ENCODE peak calls at places on chromosome 12, in six cellular contexts. L is GM12878, U is SK-N-SH, G is HCT116, D is GM23338, J is K562. K is an unnamed sample.

GRCh38 chr12:23771230-23771949 is 178.1 kb downstream of the SOX5 start:
- DNase-seq in U (no peak), D (no peak), J (no peak), G (no peak), L (no peak), K (no peak)

GRCh38 chr12:30795660-30796507 is 41.1 kb upstream of the CAPRIN2 start:
- DNase-seq in G (peak), J (peak), L (no peak), U (peak), D (peak), K (no peak)

GRCh38 chr12:31118831-31119530 is 45.3 kb downstream of the DDX11 start:
- DNase-seq in D (peak), J (peak), U (peak), G (peak), L (no peak), K (no peak)

GRCh38 chr12:8226355-8226754 is 1.1 kb downstream of the FAM90A1 start:
- DNase-seq in U (no peak), D (no peak), J (no peak), G (no peak), L (no peak), K (no peak)

GRCh38 chr12:100840748-100841147 is 46.2 kb downstream of the ANO4 start:
- DNase-seq in L (no peak), U (no peak), J (no peak), D (no peak), G (no peak), K (no peak)

GRCh38 chr12:58496411-58496810 is 423.9 kb downstream of the LRIG3 start:
- DNase-seq in G (no peak), J (no peak), U (no peak), L (no peak), D (no peak), K (no peak)

GRCh38 chr12:9646794-9647622 is 22.5 kb upstream of the CLEC2D start:
- DNase-seq in G (no peak), L (no peak), U (no peak), J (peak), D (peak), K (no peak)

GRCh38 chr12:80187660-80188090 is 88.3 kb downstream of the OTOGL start:
- DNase-seq in J (no peak), D (no peak), G (no peak), L (peak), U (no peak), K (no peak)

GRCh38 chr12:75754141-75754540 is 242.7 kb upstream of the KRR1 start:
- DNase-seq in G (no peak), D (no peak), U (no peak), J (no peak), L (no peak), K (no peak)

GRCh38 chr12:120539303-120539702 is 5.1 kb downstream of the RNF10 start:
- DNase-seq in D (no peak), U (peak), G (no peak), L (no peak), J (no peak), K (no peak)

GRCh38 chr12:12715459-12716150 is 1.6 kb upstream of the CDKN1B start:
- DNase-seq in L (no peak), U (no peak), J (no peak), D (no peak), G (no peak), K (peak)

GRCh38 chr12:23699031-23699430 is 250.4 kb downstream of the SOX5 start:
- DNase-seq in U (no peak), D (no peak), L (no peak), J (no peak), G (no peak), K (no peak)

GRCh38 chr12:10086387-10086786 is 12.4 kb downstream of the CLEC1A start:
- DNase-seq in G (no peak), J (no peak), L (no peak), U (no peak), D (no peak), K (no peak)

GRCh38 chr12:80714055-80714454 is 2.7 kb upstream of the MYF5 start:
- DNase-seq in J (no peak), L (no peak), D (peak), U (no peak), G (no peak), K (no peak)

GRCh38 chr12:26869908-26870459 is 37.0 kb upstream of the ITPR2 start:
- DNase-seq in U (no peak), G (no peak), L (no peak), J (no peak), D (peak), K (no peak)

GRCh38 chr12:81128930-81129554 is 51.2 kb downstream of the ACSS3 start:
- DNase-seq in U (peak), G (peak), J (peak), L (peak), D (peak), K (peak)

GRCh38 chr12:30939234-30939633 is 12.7 kb downstream of the TSPAN11 start:
- DNase-seq in D (no peak), U (no peak), L (peak), J (no peak), G (no peak), K (no peak)

GRCh38 chr12:70853326-70853725 is 67.2 kb downstream of the PTPRR start:
- DNase-seq in U (no peak), G (no peak), D (no peak), L (no peak), J (no peak), K (no peak)

GRCh38 chr12:12582895-12583303 is 20.2 kb upstream of the DUSP16 start:
- DNase-seq in L (peak), D (no peak), U (no peak), G (no peak), J (no peak), K (peak)

GRCh38 chr12:15227004-15227679 is 5.9 kb upstream of the RERG start:
- DNase-seq in L (no peak), G (peak), U (peak), D (peak), J (peak), K (no peak)

GRCh38 chr12:77325505-77325904 is 260.1 kb upstream of the E2F7 start:
- DNase-seq in G (no peak), D (peak), J (no peak), L (no peak), U (peak), K (no peak)

GRCh38 chr12:19198272-19198671 is 68.7 kb downstream of the PLEKHA5 start:
- DNase-seq in G (no peak), U (no peak), J (no peak), L (no peak), D (no peak), K (no peak)

GRCh38 chr12:50087159-50087558 is 2.0 kb downstream of the SMARCD1 start:
- DNase-seq in L (no peak), J (no peak), G (no peak), D (no peak), U (no peak), K (no peak)

GRCh38 chr12:70733385-70733784 is 96.2 kb upstream of the PTPRB start:
- DNase-seq in G (peak), U (peak), L (peak), D (peak), J (peak), K (peak)

GRCh38 chr12:15268927-15269552 is 47.8 kb upstream of the RERG start:
- DNase-seq in L (no peak), J (peak), D (peak), U (peak), G (peak), K (peak)

GRCh38 chr12:2383276-2384028 is 330.7 kb downstream of the CACNA1C start:
- DNase-seq in J (no peak), G (no peak), L (no peak), D (no peak), U (no peak), K (no peak)

GRCh38 chr12:46110928-46111699 is 120.7 kb upstream of the SCAF11 start:
- DNase-seq in J (no peak), G (no peak), L (no peak), U (no peak), D (no peak), K (no peak)

GRCh38 chr12:1130164-1130563 is 139.1 kb downstream of the ERC1 start:
- DNase-seq in L (no peak), U (no peak), J (no peak), D (no peak), G (peak), K (no peak)

GRCh38 chr12:22541496-22541895 is 2.8 kb downstream of the C2CD5 start:
- DNase-seq in J (no peak), L (no peak), D (no peak), G (no peak), U (no peak), K (no peak)

DNA sequence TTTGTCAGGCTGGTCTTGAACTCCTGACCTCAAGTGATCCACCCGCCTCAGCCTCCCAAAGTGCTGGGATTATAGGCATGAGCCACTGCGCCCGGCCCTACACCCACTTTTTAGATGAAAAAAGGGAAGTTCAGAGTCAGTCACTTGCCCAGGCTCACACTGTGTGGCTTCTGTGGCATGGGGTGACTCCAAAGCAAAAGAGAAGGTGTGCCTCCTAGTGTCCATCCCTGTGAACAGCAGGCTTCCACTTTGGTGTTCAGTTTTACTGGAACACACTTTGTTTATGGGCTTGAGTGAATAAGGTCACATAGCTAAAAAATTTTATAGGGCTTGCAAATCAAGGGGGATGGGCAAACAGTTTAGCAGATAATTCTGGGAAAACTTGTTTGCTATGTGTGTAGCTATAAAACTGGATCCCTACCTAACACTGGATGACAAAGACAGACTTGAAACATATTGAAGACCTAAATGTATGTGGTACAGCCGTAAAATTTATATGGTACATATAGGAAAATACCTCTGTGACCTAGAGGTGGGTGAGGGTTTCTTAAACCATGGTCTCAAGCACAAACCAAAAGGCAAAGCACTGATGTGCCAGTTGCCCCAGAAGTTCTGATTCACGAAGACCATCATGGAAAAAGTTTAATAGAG is 54.9 kb downstream of the EID3 start:
- DNase-seq in D (peak), U (peak), L (peak), G (peak), J (peak), K (peak)
- TF ChIP-seq REST in D (no peak), U (no peak), L (no peak), G (no peak), J (no peak), K (no peak)

DNA sequence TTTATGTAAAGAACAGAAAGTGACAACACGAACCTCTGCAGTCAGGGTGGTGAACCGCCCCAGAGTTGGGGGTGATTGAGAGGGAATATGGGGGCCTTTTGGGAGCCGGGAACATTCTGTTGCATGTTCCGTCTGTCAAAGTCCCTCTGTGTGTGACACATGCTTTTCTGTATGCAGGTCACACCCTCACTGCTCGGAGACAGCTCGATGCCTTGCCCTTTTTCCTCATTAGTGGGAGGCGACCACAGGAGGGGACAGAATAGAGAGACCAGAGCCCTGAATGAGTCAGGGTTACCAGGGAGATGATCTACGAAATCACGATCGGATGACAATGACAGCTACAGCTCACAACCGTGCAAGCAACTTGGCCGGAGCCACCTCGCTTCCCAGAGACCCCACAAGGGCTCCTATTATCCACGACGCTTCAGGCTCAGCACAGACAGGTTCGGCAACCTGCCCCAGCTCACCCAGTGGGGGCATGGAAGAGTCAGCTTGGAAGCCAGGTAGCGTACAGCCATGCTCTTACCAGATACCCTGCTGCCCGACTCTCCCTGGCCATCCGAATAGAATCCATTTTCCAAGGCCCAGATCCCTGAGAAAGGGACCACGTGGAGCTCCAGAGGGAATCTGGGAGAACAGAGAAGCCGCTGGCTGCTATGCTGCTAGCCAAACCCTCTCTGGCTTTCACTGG is 38.8 kb downstream of the TESC start:
- DNase-seq in D (peak), L (no peak), G (no peak), J (peak), U (no peak), K (no peak)
- H3K27ac ChIP-seq in D (no peak), L (no peak), G (no peak), J (no peak), U (no peak), K (peak)

GRCh38 chr12:93976024-93976423 is 172.4 kb upstream of the PLXNC1 start:
- DNase-seq in L (no peak), J (no peak), D (no peak), G (no peak), U (no peak), K (no peak)

GRCh38 chr12:93982847-93983315 is 165.5 kb upstream of the PLXNC1 start:
- DNase-seq in L (no peak), J (no peak), D (no peak), G (no peak), U (no peak), K (no peak)

GRCh38 chr12:93978553-93978952 is 169.8 kb upstream of the PLXNC1 start:
- DNase-seq in U (no peak), J (no peak), G (no peak), D (no peak), L (no peak), K (no peak)

GRCh38 chr12:93984005-93984404 is 164.4 kb upstream of the PLXNC1 start:
- DNase-seq in J (no peak), U (no peak), G (no peak), D (no peak), L (no peak), K (no peak)

GRCh38 chr12:93979189-93979588 is 169.2 kb upstream of the PLXNC1 start:
- DNase-seq in J (no peak), D (peak), L (peak), G (peak), U (no peak), K (no peak)
- TF ChIP-seq POLR2AphosphoS5 in J (no peak), D (no peak), L (no peak), G (no peak), U (no peak), K (no peak)

GRCh38 chr12:117120787-117121186 is 21.6 kb upstream of the TESC start:
- DNase-seq in G (no peak), J (no peak), U (no peak), L (no peak), D (no peak), K (no peak)
- TF ChIP-seq REST in G (no peak), J (no peak), U (no peak), L (no peak), D (no peak), K (no peak)

DNA sequence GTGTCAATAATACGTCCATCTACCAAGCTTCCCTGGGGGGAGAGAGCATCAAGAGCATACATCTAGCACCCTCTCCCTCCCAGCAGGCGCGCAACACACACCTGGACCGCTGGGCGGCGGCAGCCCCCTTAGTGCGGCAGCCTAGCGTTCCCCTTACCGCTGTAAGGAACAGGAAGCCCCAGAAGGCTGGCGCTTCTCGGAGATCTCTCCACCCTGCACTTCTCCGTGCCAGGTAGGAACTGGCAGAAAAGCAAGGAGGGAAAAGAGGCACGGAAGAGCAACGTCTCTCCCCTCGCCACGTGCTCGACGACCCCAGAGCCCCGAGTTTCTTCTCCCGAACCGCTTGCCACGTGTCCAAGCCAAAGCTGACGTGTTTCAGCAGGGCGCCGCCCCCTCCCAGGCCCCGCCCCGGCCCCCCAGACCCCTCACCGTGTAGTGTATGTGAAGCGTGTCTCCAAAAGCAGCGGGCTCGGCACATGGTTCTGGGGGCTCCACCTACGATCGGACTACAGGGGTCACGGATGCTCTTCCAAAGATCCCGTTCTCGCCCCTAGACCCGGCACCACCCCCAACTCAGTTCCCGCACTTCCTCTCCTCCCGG is 575 bp downstream of the FKBP11 start:
- DNase-seq in J (no peak), D (peak), G (no peak), L (peak), U (peak), K (no peak)
- H3K27ac ChIP-seq in J (no peak), D (peak), G (no peak), L (peak), U (no peak), K (no peak)

DNA sequence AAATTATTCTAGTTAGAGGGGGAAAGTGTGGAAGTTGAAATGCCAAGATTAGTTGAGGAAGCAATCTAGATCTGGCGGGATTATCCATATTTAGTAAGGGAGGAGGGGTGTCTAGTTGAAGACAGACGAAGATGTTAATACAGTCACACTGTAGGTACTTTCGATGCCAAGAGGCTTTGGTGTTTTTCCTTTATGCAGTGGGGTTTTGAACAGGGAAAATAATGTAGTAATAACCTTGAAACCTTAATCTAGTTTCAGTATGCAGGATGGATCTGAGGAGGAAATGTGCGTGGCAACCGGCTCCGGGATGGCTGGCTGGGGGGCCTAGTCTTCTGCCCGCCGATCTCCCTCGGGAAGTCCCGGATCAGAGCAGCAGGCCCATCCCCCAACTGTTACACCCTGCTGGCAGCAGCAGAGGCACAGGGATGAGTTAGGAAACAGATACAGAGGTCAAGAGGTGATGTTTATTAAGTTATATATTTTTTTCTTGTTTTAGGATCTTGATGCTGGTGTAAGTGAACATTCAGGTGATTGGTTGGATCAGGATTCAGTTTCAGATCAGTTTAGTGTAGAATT is 27.4 kb downstream of the MDM2 start:
- DNase-seq in G (no peak), U (no peak), L (no peak), D (no peak), J (no peak), K (no peak)
- TF ChIP-seq POLR2AphosphoS5 in G (no peak), U (no peak), L (peak), D (no peak), J (no peak), K (no peak)

DNA sequence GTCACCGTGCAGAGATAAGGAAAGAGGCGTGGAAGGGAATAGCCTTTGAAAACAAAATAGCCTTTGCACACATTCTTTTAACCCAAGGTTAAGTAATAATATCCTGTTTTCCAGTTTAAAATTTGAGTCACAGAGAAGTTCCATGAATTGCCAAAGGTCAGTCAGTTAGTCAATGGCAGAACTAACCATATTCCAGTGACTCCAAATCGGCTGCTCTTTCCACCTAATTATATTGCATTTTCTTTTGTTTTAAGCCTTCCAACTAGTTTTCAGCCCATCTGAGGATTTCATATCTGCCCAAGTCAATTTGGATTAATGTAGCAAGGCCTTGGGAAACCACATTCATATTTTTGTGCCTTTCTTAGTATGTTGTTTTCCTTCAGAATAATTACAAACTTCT is 373.0 kb downstream of the CCDC91 start:
- DNase-seq in J (no peak), U (no peak), G (no peak), D (no peak), L (no peak), K (no peak)
- TF ChIP-seq REST in J (no peak), U (no peak), G (no peak), D (no peak), L (no peak), K (no peak)

DNA sequence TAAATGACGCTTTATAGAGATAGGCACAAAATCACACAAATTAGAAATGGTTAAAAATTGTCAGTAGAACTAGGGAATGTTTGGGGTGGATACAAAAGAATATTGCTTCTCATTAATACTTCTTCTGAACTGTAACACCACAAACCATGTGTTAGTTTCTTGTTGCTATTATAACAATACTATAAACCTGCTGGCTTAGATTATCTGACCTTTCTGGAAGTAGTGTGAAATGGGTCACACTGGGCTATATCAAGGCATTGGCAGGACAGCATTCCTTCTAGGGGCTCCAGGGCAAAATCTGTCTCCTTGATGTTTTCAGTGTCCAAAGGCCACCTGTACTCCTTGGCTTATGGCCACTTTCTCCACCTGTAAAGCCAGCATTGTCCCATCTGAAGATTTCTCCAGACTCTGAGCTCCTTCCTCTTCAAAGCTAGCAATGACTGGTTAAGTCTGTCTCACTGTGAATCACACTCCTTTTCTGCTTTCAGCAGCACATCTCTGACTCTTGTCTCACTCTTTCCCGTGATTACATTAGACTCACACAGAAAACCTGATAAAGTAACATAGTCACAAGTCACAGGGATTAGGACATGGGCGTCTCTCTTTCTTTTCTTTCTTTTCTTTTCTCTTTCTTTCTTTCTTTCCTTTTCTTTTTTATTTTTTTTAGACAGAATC is 86.3 kb downstream of the SLC15A4 start:
- DNase-seq in D (no peak), J (no peak), L (no peak), U (no peak), G (no peak), K (no peak)
- H3K27ac ChIP-seq in D (no peak), J (no peak), L (no peak), U (no peak), G (no peak), K (no peak)

K was measured in HL-60.